ENCODE peak calls at places on chromosomes 5 and 9, in four cellular contexts. E is HFFc6, Z is nephron progenitor cell, N is NCI-H1092 treated with DMSO at 0.1 percent for 48 hours. R is an unnamed sample.

GRCh38 chr9:108489567-108489966 is 366.2 kb downstream of the ACTL7B start:
- DNase-seq in Z (no peak), E (no peak), N (no peak), R (no peak)

GRCh38 chr9:11335011-11335410 is 722.2 kb upstream of the PTPRD start:
- DNase-seq in E (no peak), N (no peak), Z (no peak), R (no peak)

GRCh38 chr5:102547659-102548058 is 48.9 kb upstream of the SLCO6A1 start:
- DNase-seq in Z (no peak), N (no peak), E (no peak), R (no peak)

GRCh38 chr9:69645488-69645887 is 26.7 kb downstream of the APBA1 start:
- DNase-seq in Z (no peak), N (no peak), E (no peak), R (no peak)

GRCh38 chr9:134681061-134681661 is 39.6 kb downstream of the COL5A1 start:
- DNase-seq in Z (no peak), E (no peak), N (no peak), R (no peak)

GRCh38 chr9:16213781-16214515 is 656.5 kb downstream of the BNC2 start:
- DNase-seq in Z (no peak), E (peak), N (peak), R (peak)

GRCh38 chr5:119527346-119527745 is 75.0 kb downstream of the HSD17B4 start:
- DNase-seq in Z (no peak), E (no peak), N (no peak), R (no peak)

GRCh38 chr5:168114444-168115017 is 176.9 kb upstream of the WWC1 start:
- DNase-seq in Z (peak), E (peak), N (peak), R (peak)

GRCh38 chr5:14383923-14384322 is 197.7 kb upstream of the OTULINL start:
- DNase-seq in Z (no peak), N (no peak), E (no peak), R (no peak)

R was measured in GM04504.